ENCODE peak calls at places on chromosomes 13 and 19, in nine cellular contexts. G is uterus, T is left lung, P is breast epithelium, Y is H9, W is WTC11, Q is osteocyte, R is MM.1S, B is fibroblast of mammary gland. O is an unnamed sample.
A peak's percentile ranks its signal among the peaks of the same experiment; 100 is the strongest.

GRCh38 chr13:102055116-102055515 is 346.7 kb downstream of the FGF14 start:
- DNase-seq in W (no peak), T (no peak), R (no peak), P (no peak), Y (no peak), G (no peak), B (no peak), Q (no peak), O (no peak)

GRCh38 chr13:27980280-27980998 is 8.1 kb downstream of the URAD start:
- DNase-seq in Y (no peak), Q (no peak), B (no peak), W (peak; percentile 49), G (no peak), T (no peak), P (no peak), R (no peak), O (peak; percentile 33)

GRCh38 chr13:111906816-111907215 is 160.1 kb upstream of the SOX1 start:
- DNase-seq in R (no peak), B (no peak), G (no peak), P (no peak), Q (peak; percentile 79), T (no peak), W (peak; percentile 2), Y (peak; percentile 11), O (no peak)

GRCh38 chr19:55092423-55093318 is 17.0 kb downstream of the EPS8L1 start:
- DNase-seq in Y (peak; percentile 88), B (no peak), G (no peak), R (no peak), T (no peak), Q (no peak), P (no peak), W (peak; percentile 78), O (no peak)

GRCh38 chr13:90107658-90108057 is 1239.8 kb upstream of the MIR17HG start:
- DNase-seq in G (no peak), Q (no peak), W (no peak), T (no peak), B (no peak), R (no peak), Y (no peak), P (no peak), O (no peak)

GRCh38 chr19:16777811-16778210 is 51.4 kb upstream of the SIN3B start:
- DNase-seq in P (no peak), Y (no peak), B (no peak), G (no peak), Q (no peak), W (no peak), T (no peak), R (no peak), O (no peak)

GRCh38 chr13:104984296-104984818 is 1551.1 kb downstream of the EFNB2 start:
- DNase-seq in T (no peak), Q (no peak), G (no peak), R (peak; percentile 89), W (no peak), Y (no peak), P (no peak), B (no peak), O (no peak)

GRCh38 chr13:111460548-111461444 is 140.4 kb downstream of the TEX29 start:
- DNase-seq in P (peak; percentile 23), G (no peak), Y (peak; percentile 71), W (peak; percentile 56), R (no peak), Q (no peak), B (peak; percentile 50), T (no peak), O (no peak)

GRCh38 chr13:44854264-44855060 is 134.8 kb downstream of the NUFIP1 start:
- DNase-seq in Q (no peak), W (no peak), T (peak; percentile 59), Y (no peak), B (no peak), P (no peak), R (no peak), G (no peak), O (peak; percentile 77)

GRCh38 chr19:47239610-47240296 is 8.8 kb upstream of the BBC3 start:
- DNase-seq in G (peak; percentile 66), P (peak; percentile 48), B (no peak), W (peak; percentile 83), Q (peak; percentile 94), Y (peak; percentile 78), R (peak; percentile 73), T (no peak), O (peak; percentile 75)

GRCh38 chr13:30441304-30441703 is 19.0 kb downstream of the UBE2L5 start:
- DNase-seq in B (no peak), G (no peak), Q (no peak), Y (no peak), T (no peak), P (no peak), W (no peak), R (no peak), O (no peak)

GRCh38 chr19:5563941-5564612 is 3.7 kb downstream of the TINCR start:
- DNase-seq in P (peak; percentile 50), G (no peak), R (no peak), Q (no peak), T (no peak), W (no peak), B (no peak), Y (no peak), O (no peak)

GRCh38 chr13:52127378-52127777 is 1.5 kb downstream of the NEK5 start:
- DNase-seq in W (no peak), T (no peak), B (peak; percentile 1), Y (no peak), R (no peak), G (no peak), Q (no peak), P (no peak), O (no peak)

GRCh38 chr13:36945078-36945477 is 25.0 kb upstream of the SMAD9 start:
- DNase-seq in R (no peak), Y (no peak), Q (no peak), P (no peak), G (no peak), B (no peak), W (no peak), T (no peak), O (no peak)

GRCh38 chr13:77476456-77476855 is 59.0 kb upstream of the SCEL start:
- DNase-seq in T (no peak), Y (no peak), P (no peak), R (no peak), B (no peak), W (no peak), G (no peak), Q (no peak), O (no peak)

GRCh38 chr13:77480071-77480470 is 55.4 kb upstream of the SCEL start:
- DNase-seq in W (no peak), Y (no peak), P (no peak), B (peak; percentile 8), G (no peak), R (no peak), Q (no peak), T (no peak), O (no peak)

GRCh38 chr13:77479326-77479725 is 56.2 kb upstream of the SCEL start:
- DNase-seq in P (no peak), Y (no peak), G (no peak), Q (no peak), W (no peak), T (no peak), B (no peak), R (no peak), O (no peak)

GRCh38 chr13:77477299-77477848 is 58.1 kb upstream of the SCEL start:
- DNase-seq in Y (no peak), G (no peak), B (peak; percentile 15), R (no peak), Q (no peak), P (no peak), W (no peak), T (no peak), O (no peak)

GRCh38 chr13:77478645-77478997 is 56.9 kb upstream of the SCEL start:
- DNase-seq in Q (no peak), P (no peak), T (no peak), G (no peak), W (no peak), B (no peak), Y (no peak), R (no peak), O (no peak)
- TF ChIP-seq CTCF in Q (no peak), P (no peak), T (no peak), G (no peak), W (no peak), B (no peak), Y (no peak), R (no peak), O (no peak)

DNA sequence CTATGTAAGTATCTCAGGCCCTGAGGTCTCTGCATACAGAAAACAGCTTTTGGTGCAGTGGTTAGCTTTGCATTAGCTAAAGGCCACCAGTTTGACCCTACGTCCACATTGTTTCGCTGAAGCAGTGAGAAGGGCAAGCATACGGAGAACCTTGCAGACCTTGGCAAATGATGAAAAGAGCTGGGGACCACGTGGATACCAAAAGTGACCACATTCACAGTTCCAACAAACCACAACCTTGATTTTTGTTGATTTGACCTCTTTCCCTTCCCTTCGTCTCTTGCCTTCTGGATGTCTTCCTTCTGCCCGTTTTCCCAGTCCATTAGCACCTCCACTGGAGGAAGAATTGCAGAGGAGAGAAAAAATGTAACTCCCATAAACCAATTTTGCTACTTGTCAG is 293.8 kb upstream of the HTR2A start:
- DNase-seq in B (peak; percentile 40), Y (no peak), T (no peak), G (no peak), Q (no peak), P (no peak), W (no peak), R (no peak), O (no peak)
- TF ChIP-seq CTCF in B (no peak), Y (no peak), T (no peak), G (no peak), Q (no peak), P (no peak), W (no peak), R (no peak), O (no peak)

DNA sequence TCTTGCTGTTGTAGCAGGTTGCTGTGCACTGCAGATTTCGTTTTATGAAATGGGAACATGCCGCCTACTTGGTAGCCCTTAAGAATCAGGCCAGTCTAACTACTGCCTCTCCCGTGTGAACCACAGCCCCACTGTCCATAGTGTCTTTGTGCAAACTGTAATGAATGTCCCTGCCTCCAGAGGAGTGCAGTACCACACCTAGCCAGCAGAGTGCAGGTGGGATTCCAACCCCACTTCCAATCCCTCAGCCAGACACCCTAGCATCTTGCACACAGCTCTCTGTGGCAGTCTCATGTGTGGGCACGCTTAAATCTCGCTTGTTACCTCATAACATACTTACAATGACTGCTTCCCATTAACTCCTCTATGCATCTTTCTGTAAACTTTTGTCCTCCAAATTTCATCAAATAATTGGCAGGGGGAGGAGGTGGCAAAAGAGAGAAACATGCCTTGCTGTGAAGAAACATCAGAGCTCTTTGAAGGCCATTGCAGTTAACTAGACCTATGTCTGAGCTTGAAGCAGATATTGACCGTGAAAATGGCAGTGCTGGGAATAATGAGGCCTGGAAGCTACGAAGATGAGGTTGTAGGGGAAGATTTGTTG is 47.2 kb downstream of the ZAR1L start:
- DNase-seq in W (peak; percentile 85), P (no peak), R (peak; percentile 21), G (no peak), Y (peak; percentile 85), B (no peak), Q (no peak), T (no peak), O (peak; percentile 69)
- TF ChIP-seq CTCF in W (peak; percentile 98), P (peak; percentile 64), R (peak; percentile 75), G (peak; percentile 36), Y (peak; percentile 94), B (peak; percentile 37), Q (peak; percentile 30), T (peak; percentile 68), O (peak; percentile 69)

DNA sequence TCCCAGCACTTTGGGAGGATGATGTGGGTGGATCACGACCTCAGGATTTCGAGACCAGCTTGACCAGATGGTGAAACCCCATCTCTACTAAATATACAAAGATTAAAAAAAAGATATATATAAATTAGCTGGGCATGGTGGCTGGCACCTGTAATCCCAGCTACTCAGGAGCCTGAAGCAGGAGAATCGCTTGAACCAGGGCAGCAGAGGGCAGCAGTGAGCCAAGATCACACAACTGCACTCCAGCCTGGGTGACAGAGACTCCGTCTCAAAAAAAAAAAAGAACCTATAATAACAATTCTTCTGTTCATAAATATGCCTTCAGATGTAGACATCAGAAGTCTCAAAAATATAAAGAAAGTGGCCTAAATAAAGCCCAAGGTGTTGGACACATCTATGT is 7.6 kb downstream of the ZNF737 start:
- DNase-seq in P (no peak), R (no peak), T (no peak), Q (no peak), Y (peak; percentile 30), W (peak; percentile 77), B (no peak), G (no peak), O (no peak)
- TF ChIP-seq CTCF in P (no peak), R (peak; percentile 5), T (peak; percentile 16), Q (no peak), Y (peak; percentile 67), W (peak; percentile 46), B (no peak), G (no peak), O (peak; percentile 32)